ENCODE peak calls at places on chromosomes 16 and 17, in four cellular contexts. Y is GM23338, X is OCI-LY7, U is hepatocyte. Z is an unnamed sample.

GRCh38 chr16:87956771-87957279 is 5.6 kb downstream of the BANP start:
- DNase-seq in Y (peak; percentile 62), U (peak; percentile 42), X (peak; percentile 38), Z (no peak)

GRCh38 chr17:74742153-74742515 is 5.1 kb downstream of the RAB37 start:
- DNase-seq in Y (no peak), U (peak; percentile 27), X (peak; percentile 93), Z (peak; percentile 52)

GRCh38 chr17:48310748-48311213 is 119.2 kb downstream of the SKAP1 start:
- DNase-seq in U (peak; percentile 4), X (no peak), Y (peak; percentile 39), Z (no peak)

GRCh38 chr17:36899250-36900129 is 37.8 kb upstream of the LHX1 start:
- DNase-seq in X (no peak), U (no peak), Y (peak; percentile 26), Z (no peak)

GRCh38 chr16:66881014-66881417 is 701 bp downstream of the PDP2 start:
- DNase-seq in X (peak; percentile 33), U (peak; percentile 41), Y (peak; percentile 31), Z (no peak)

GRCh38 chr17:82177761-82178498 is 34.7 kb downstream of the CCDC57 start:
- DNase-seq in X (no peak), U (no peak), Y (no peak), Z (no peak)

GRCh38 chr16:73432794-73433455 is 385.0 kb upstream of the ZFHX3 start:
- DNase-seq in Y (no peak), U (no peak), X (no peak), Z (no peak)

GRCh38 chr17:79212150-79213087 is 137.8 kb downstream of the ENGASE start:
- DNase-seq in U (no peak), X (no peak), Y (peak; percentile 72), Z (no peak)

GRCh38 chr17:39683295-39683939 is 4.4 kb downstream of the PGAP3 start:
- DNase-seq in U (no peak), X (no peak), Y (no peak), Z (no peak)

GRCh38 chr16:2925951-2926659 is 14.4 kb downstream of the FLYWCH1 start:
- DNase-seq in X (no peak), Y (no peak), U (no peak), Z (no peak)

GRCh38 chr16:53034306-53034705 is 18.4 kb downstream of the CHD9NB start:
- DNase-seq in Y (no peak), U (no peak), X (no peak), Z (no peak)

GRCh38 chr16:85446846-85447656 is 166.1 kb upstream of the GSE1 start:
- DNase-seq in Y (no peak), U (no peak), X (peak; percentile 91), Z (no peak)

GRCh38 chr17:57757735-57758134 is 12.6 kb upstream of the CCDC182 start:
- DNase-seq in X (no peak), Y (no peak), U (no peak), Z (no peak)

GRCh38 chr17:68288804-68289203 is 2.1 kb downstream of the SLC16A6 start:
- DNase-seq in U (no peak), Y (peak; percentile 59), X (peak; percentile 78), Z (no peak)

GRCh38 chr17:78390241-78391050 is 12.0 kb downstream of the PGS1 start:
- DNase-seq in U (peak; percentile 69), Y (peak; percentile 63), X (no peak), Z (peak; percentile 66)

GRCh38 chr17:41308918-41309359 is at the start of gene KRTAP16-1:
- DNase-seq in U (no peak), X (no peak), Y (no peak), Z (no peak)

GRCh38 chr16:67637625-67638024 is 7.3 kb upstream of the CARMIL2 start:
- DNase-seq in X (no peak), Y (no peak), U (no peak), Z (no peak)

GRCh38 chr17:17034028-17034427 is 8.2 kb upstream of the MPRIP start:
- DNase-seq in U (no peak), X (no peak), Y (no peak), Z (no peak)

GRCh38 chr17:49013311-49014205 is 16.4 kb downstream of the IGF2BP1 start:
- DNase-seq in U (peak; percentile 82), X (no peak), Y (peak; percentile 93), Z (no peak)

GRCh38 chr17:31355935-31356334 is 34.5 kb upstream of the EVI2A start:
- DNase-seq in X (no peak), Y (no peak), U (no peak), Z (no peak)

GRCh38 chr16:35754391-35755369 is 2295.3 kb downstream of the TP53TG3F start:
- DNase-seq in U (peak; percentile 2), Y (no peak), X (no peak), Z (no peak)

GRCh38 chr17:63939401-63939800 is 7.3 kb upstream of the CD79B start:
- DNase-seq in X (no peak), U (no peak), Y (no peak), Z (no peak)

GRCh38 chr16:21952040-21952792 is 945 bp upstream of the UQCRC2 start:
- DNase-seq in X (peak; percentile 83), Y (peak; percentile 87), U (peak; percentile 89), Z (peak; percentile 62)

GRCh38 chr17:64741924-64742670 is 80.0 kb upstream of the SMURF2 start:
- DNase-seq in Y (peak; percentile 42), U (no peak), X (no peak), Z (no peak)

GRCh38 chr16:19559242-19559910 is 3.9 kb downstream of the VPS35L start:
- DNase-seq in Y (peak; percentile 85), U (peak; percentile 78), X (peak; percentile 67), Z (peak; percentile 74)

GRCh38 chr17:29616300-29617048 is 6.2 kb downstream of the CORO6 start:
- DNase-seq in Y (peak; percentile 36), X (no peak), U (no peak), Z (no peak)

GRCh38 chr17:7203391-7203790 is 16.2 kb downstream of the DLG4 start:
- DNase-seq in Y (no peak), X (no peak), U (no peak), Z (no peak)

GRCh38 chr17:64387145-64387473 is 3.6 kb downstream of the PECAM1 start:
- DNase-seq in Y (no peak), U (no peak), X (no peak), Z (no peak)

GRCh38 chr17:66087073-66087472 is 104.9 kb downstream of the CEP112 start:
- DNase-seq in Y (no peak), U (no peak), X (no peak), Z (no peak)

GRCh38 chr16:56884026-56884582 is 19.1 kb downstream of the SLC12A3 start:
- DNase-seq in X (no peak), Y (no peak), U (no peak), Z (no peak)

GRCh38 chr16:56883586-56883985 is 18.6 kb downstream of the SLC12A3 start:
- DNase-seq in X (no peak), Y (no peak), U (no peak), Z (no peak)

GRCh38 chr16:56886296-56886695 is 21.3 kb downstream of the SLC12A3 start:
- DNase-seq in X (no peak), Y (no peak), U (no peak), Z (no peak)

GRCh38 chr16:56886826-56887225 is 21.8 kb downstream of the SLC12A3 start:
- DNase-seq in X (no peak), U (no peak), Y (no peak), Z (no peak)

DNA sequence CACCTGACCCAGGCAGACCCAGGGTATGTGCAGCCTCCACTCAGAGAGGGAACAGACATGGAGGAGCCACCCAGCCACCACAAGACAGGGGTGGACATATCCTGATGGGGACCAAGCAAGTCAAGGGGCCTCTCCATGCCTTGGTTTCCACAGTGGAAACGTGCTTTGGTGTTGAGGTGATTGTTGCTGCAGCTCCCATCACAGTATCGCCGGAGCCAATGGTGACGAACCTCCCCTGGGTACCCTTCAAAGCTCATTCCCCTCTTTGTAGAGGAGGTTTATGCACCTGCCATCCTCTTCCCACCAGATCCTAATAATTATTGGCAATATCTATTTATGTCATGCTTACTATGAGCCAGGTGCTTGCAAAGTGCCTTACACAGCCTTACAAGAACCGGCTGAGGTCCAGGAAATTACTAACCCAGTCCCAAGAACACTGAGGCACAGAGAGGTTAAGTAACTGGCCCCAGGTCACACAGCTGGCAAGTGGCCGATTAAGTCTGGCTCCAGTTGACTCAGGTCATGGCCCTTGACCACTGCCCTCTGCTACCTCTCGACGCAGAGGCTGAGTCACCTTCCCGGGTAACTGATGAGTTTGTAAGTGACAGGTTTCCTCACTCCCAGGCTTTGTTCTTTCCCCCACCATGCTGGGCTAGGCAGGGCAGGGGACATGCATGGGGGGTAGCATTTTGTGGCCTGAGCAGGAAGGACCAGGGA is 20.6 kb downstream of the SLC12A3 start:
- DNase-seq in X (no peak), Y (no peak), U (no peak), Z (no peak)
- TF ChIP-seq EZH2phosphoT487 in X (no peak), Y (no peak), U (no peak), Z (no peak)

GRCh38 chr17:70241071-70241470 is 71.7 kb downstream of the KCNJ2 start:
- DNase-seq in X (no peak), Y (no peak), U (no peak), Z (no peak)

GRCh38 chr17:70242781-70243437 is 73.6 kb downstream of the KCNJ2 start:
- DNase-seq in X (no peak), U (no peak), Y (no peak), Z (no peak)

GRCh38 chr17:70235252-70235651 is 65.9 kb downstream of the KCNJ2 start:
- DNase-seq in Y (no peak), U (no peak), X (no peak), Z (no peak)

GRCh38 chr17:70239391-70239826 is 70.1 kb downstream of the KCNJ2 start:
- DNase-seq in U (no peak), X (no peak), Y (no peak), Z (no peak)

GRCh38 chr17:70238228-70238627 is 68.9 kb downstream of the KCNJ2 start:
- DNase-seq in Y (no peak), U (no peak), X (no peak), Z (no peak)
- H3K9me2 ChIP-seq in Y (no peaks in the 10 kb centered on the region), U (no peaks in the 10 kb centered on the region), X (no peaks in the 10 kb centered on the region), Z (no peaks in the 10 kb centered on the region)

DNA sequence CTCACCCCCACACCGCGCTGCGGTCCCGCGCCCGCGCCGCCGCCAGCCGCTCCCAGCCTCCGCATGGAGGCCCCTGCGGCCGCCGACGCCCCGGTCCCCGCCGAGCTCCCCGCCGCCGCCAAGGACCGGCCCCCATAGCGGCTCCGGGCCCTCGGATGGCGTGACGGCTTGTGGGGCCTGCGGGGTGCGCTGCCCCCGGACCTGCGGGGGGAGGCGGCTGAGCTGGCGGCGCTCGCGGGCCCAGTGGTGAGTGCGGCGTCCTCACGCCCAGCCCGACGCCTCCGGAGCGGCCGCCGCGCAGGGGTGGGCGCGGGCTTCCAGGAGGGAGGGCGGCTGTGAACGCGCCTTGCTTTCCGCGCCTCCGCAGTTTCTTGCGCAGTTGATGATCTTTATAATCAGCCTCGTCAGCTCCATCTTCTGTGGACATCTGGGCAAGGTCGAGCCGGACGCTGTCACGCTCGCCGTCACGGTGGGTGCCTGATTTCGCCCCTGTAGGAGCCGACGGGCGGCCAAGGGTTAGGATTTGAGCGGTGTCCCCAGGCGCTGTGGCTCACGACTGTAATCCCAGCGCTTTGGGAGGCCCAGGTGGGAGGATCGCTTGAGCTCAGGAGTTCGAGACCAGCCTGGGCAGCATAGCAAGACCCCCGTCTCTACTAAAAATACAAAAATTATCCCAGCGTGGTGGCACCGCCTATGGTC is 46.4 kb downstream of the SLC47A1 start:
- DNase-seq in Y (peak; percentile 66), U (no peak), X (no peak), Z (no peak)
- H3K4me3 ChIP-seq in Y (peak overlapping the region; percentile 68), U (no peak overlapping the region), X (no peak overlapping the region), Z (no peak overlapping the region)

DNA sequence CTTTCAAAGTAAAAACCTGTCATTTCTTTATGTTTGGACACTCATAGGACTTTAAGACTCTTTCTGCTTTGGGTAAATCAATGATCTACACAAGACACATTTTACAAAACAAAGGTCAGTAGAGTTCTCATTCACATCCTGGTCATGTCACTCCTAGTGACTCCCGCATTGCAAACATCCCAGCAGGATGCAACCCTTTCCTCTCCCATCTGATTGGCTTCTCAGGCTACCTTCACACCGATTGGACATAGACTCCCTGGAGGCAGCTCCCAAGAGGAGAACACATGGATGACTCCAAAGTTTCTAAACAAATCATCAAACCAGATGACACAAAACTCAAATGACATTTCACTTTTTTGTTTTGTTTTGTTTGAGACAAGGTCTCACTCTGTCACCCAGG is 43.8 kb upstream of the ACSM2B start:
- DNase-seq in U (no peak), X (no peak), Y (no peak), Z (no peak)
- TF ChIP-seq EZH2phosphoT487 in U (no peak), X (no peak), Y (no peak), Z (no peak)